ENCODE peak calls at places on chromosomes 7 and 10, in nine cellular contexts. G is ACHN, J is NCI-H2107, S is GM23248, R is fibroblast of mammary gland, I is epithelial cell of esophagus, Z is putamen, M is ureter, C is iPS-NIHi11. B is an unnamed sample.

GRCh38 chr7:142248-142955 is 50.0 kb upstream of the FAM20C start:
- DNase-seq in J (no peak), Z (no peak), C (no peak), R (peak), M (peak), I (no peak), S (no peak), G (no peak), B (no peak)

GRCh38 chr10:5272065-5272803 is 75.6 kb downstream of the AKR1C4 start:
- DNase-seq in J (no peak), Z (no peak), C (no peak), M (no peak), R (no peak), G (no peak), I (no peak), S (no peak), B (no peak)

GRCh38 chr10:9028211-9028610 is 973.7 kb downstream of the GATA3 start:
- DNase-seq in M (no peak), Z (no peak), C (no peak), J (no peak), G (no peak), S (no peak), R (peak), I (no peak), B (peak)

GRCh38 chr10:5501976-5502902 is 2.9 kb upstream of the CALML5 start:
- DNase-seq in Z (no peak), J (no peak), S (no peak), C (no peak), G (no peak), R (no peak), I (no peak), M (no peak), B (no peak)

GRCh38 chr7:27661776-27662489 is 750 bp downstream of the HIBADH start:
- DNase-seq in I (no peak), M (peak), R (peak), Z (peak), G (no peak), S (peak), C (peak), J (no peak), B (peak)

GRCh38 chr7:78134256-78134655 is 335.7 kb downstream of the PHTF2 start:
- DNase-seq in C (peak), M (no peak), G (peak), Z (peak), I (peak), R (peak), J (peak), S (peak), B (peak)

GRCh38 chr7:73303546-73303945 is 5.1 kb downstream of the NSUN5 start:
- DNase-seq in C (no peak), J (no peak), R (no peak), I (no peak), Z (no peak), G (no peak), M (no peak), S (no peak), B (no peak)

GRCh38 chr7:91424372-91424771 is 160.1 kb downstream of the FZD1 start:
- DNase-seq in R (no peak), J (no peak), G (peak), Z (no peak), C (peak), I (no peak), S (no peak), M (no peak), B (no peak)

GRCh38 chr10:96275685-96276418 is 4.5 kb upstream of the BLNK start:
- DNase-seq in Z (no peak), S (no peak), R (no peak), I (peak), M (peak), C (no peak), G (no peak), J (no peak), B (no peak)

GRCh38 chr7:27727058-27727457 is 12.9 kb upstream of the TAX1BP1 start:
- DNase-seq in I (no peak), R (no peak), Z (no peak), S (no peak), M (no peak), C (no peak), J (no peak), G (no peak), B (no peak)

GRCh38 chr7:32879460-32879859 is 12.1 kb downstream of the KBTBD2 start:
- DNase-seq in Z (no peak), M (no peak), I (peak), S (peak), G (no peak), J (no peak), C (no peak), R (peak), B (peak)

GRCh38 chr10:121527690-121528089 is 70.6 kb downstream of the FGFR2 start:
- DNase-seq in I (peak), J (no peak), C (peak), S (no peak), Z (no peak), M (no peak), G (peak), R (no peak), B (no peak)

GRCh38 chr7:102042016-102042656 is 224.7 kb downstream of the CUX1 start:
- DNase-seq in I (peak), R (peak), G (peak), S (peak), C (no peak), Z (no peak), M (no peak), J (no peak), B (peak)

GRCh38 chr10:102555781-102556328 is 52.1 kb downstream of the SUFU start:
- DNase-seq in I (peak), J (no peak), G (no peak), C (no peak), Z (peak), R (peak), M (no peak), S (peak), B (no peak)

GRCh38 chr10:1569208-1569607 is 168.1 kb downstream of the ADARB2 start:
- DNase-seq in C (no peak), I (no peak), S (no peak), G (no peak), Z (no peak), J (no peak), M (no peak), R (no peak), B (no peak)

GRCh38 chr10:133439517-133440461 is 14.0 kb upstream of the SCART1 start:
- DNase-seq in R (no peak), I (no peak), M (no peak), C (no peak), J (no peak), G (no peak), Z (no peak), S (no peak), B (no peak)

GRCh38 chr7:26399309-26399610 is 107.6 kb downstream of the SNX10 start:
- DNase-seq in R (peak), Z (peak), J (no peak), S (peak), C (peak), I (no peak), M (no peak), G (peak), B (peak)

GRCh38 chr10:83667594-83667993 is 471.7 kb upstream of the GHITM start:
- DNase-seq in C (no peak), G (no peak), R (no peak), I (no peak), J (no peak), M (no peak), S (no peak), Z (no peak), B (no peak)

GRCh38 chr10:131577786-131578471 is 266.4 kb upstream of the TCERG1L start:
- DNase-seq in C (no peak), G (no peak), Z (no peak), R (no peak), J (no peak), I (no peak), M (peak), S (no peak), B (no peak)

GRCh38 chr10:92239600-92240288 is 51.1 kb downstream of the CPEB3 start:
- DNase-seq in J (no peak), I (peak), Z (peak), S (peak), R (no peak), M (peak), C (peak), G (peak), B (no peak)

GRCh38 chr7:133315332-133316040 is 62.6 kb downstream of the EXOC4 start:
- DNase-seq in R (peak), G (no peak), S (peak), J (no peak), I (no peak), Z (no peak), C (no peak), M (no peak), B (no peak)

GRCh38 chr10:35387768-35388167 is 51.5 kb downstream of the CCNY start:
- DNase-seq in G (no peak), I (peak), M (no peak), S (peak), C (no peak), R (peak), Z (no peak), J (no peak), B (no peak)

GRCh38 chr7:148045521-148045920 is 545.0 kb upstream of the C7orf33 start:
- DNase-seq in R (no peak), M (no peak), Z (no peak), C (no peak), J (peak), I (no peak), G (no peak), S (no peak), B (no peak)

GRCh38 chr10:84397735-84398144 is 69.4 kb downstream of the CCSER2 start:
- DNase-seq in I (peak), M (no peak), S (no peak), G (no peak), J (no peak), R (no peak), Z (no peak), C (no peak), B (no peak)

GRCh38 chr7:151629873-151630272 is 110.2 kb upstream of the RHEB start:
- DNase-seq in M (no peak), S (no peak), Z (peak), I (no peak), J (no peak), C (no peak), R (no peak), G (peak), B (no peak)

GRCh38 chr10:78319841-78320240 is 286.2 kb downstream of the RPS24 start:
- DNase-seq in Z (no peak), I (no peak), S (no peak), G (no peak), C (no peak), M (no peak), R (no peak), J (no peak), B (no peak)

GRCh38 chr10:88090568-88091214 is 227.3 kb downstream of the PTEN start:
- DNase-seq in J (no peak), Z (no peak), C (no peak), S (no peak), I (no peak), M (no peak), G (no peak), R (no peak), B (no peak)

GRCh38 chr7:102264367-102264891 is 22.2 kb upstream of the SH2B2 start:
- DNase-seq in J (no peak), I (no peak), C (no peak), G (no peak), R (peak), Z (no peak), S (no peak), M (no peak), B (no peak)

GRCh38 chr7:157499835-157500153 is 163.0 kb downstream of the DNAJB6 start:
- DNase-seq in R (no peak), S (no peak), J (no peak), C (no peak), I (no peak), M (peak), G (no peak), Z (no peak), B (no peak)

GRCh38 chr7:43465581-43466554 is 117.0 kb upstream of the STK17A start:
- DNase-seq in R (peak), C (no peak), G (no peak), M (no peak), S (peak), I (peak), Z (no peak), J (no peak), B (peak)

GRCh38 chr7:44103566-44103940 is 592 bp upstream of the AEBP1 start:
- DNase-seq in Z (no peak), C (peak), G (no peak), R (no peak), I (no peak), J (no peak), M (no peak), S (no peak), B (no peak)

GRCh38 chr7:142933624-142934023 is at the start of gene TRPV5:
- DNase-seq in R (no peak), G (no peak), I (no peak), Z (no peak), S (no peak), C (no peak), M (no peak), J (no peak), B (no peak)

GRCh38 chr7:26295015-26295414 is 3.4 kb downstream of the SNX10 start:
- DNase-seq in R (no peak), M (no peak), J (no peak), S (no peak), Z (no peak), C (no peak), G (no peak), I (no peak), B (no peak)

GRCh38 chr10:102782698-102783540 is 39.2 kb downstream of the WBP1L start:
- DNase-seq in C (no peak), S (peak), R (peak), M (peak), G (no peak), J (no peak), Z (no peak), I (peak), B (no peak)

GRCh38 chr10:14326581-14326980 is 4.1 kb downstream of the FRMD4A start:
- DNase-seq in G (no peak), I (no peak), S (no peak), R (no peak), M (no peak), Z (no peak), C (no peak), J (no peak), B (peak)

GRCh38 chr7:124722292-124722691 is 43.3 kb downstream of the GPR37 start:
- DNase-seq in Z (no peak), I (no peak), J (no peak), S (no peak), C (no peak), R (peak), G (no peak), M (no peak), B (peak)

GRCh38 chr10:123747426-123747825 is 81.3 kb downstream of the GPR26 start:
- DNase-seq in R (no peak), J (no peak), C (no peak), G (no peak), I (no peak), M (no peak), S (no peak), Z (no peak), B (no peak)

GRCh38 chr10:71795248-71795647 is 21.9 kb upstream of the VSIR start:
- DNase-seq in I (peak), R (peak), J (no peak), G (peak), Z (no peak), M (no peak), C (peak), S (peak), B (peak)

GRCh38 chr10:11210211-11210922 is 192.7 kb downstream of the CELF2 start:
- DNase-seq in J (no peak), R (peak), C (no peak), I (peak), G (no peak), M (no peak), Z (no peak), S (peak), B (no peak)

GRCh38 chr10:48907730-48908129 is 31.9 kb downstream of the LRRC18 start:
- DNase-seq in Z (no peak), J (no peak), S (no peak), G (no peak), C (no peak), R (no peak), I (no peak), M (no peak), B (no peak)